ENCODE peak calls at places on chromosomes 1 and 21, in eight cellular contexts. O, K, T, L, H, W, N and P are unnamed samples.

GRCh38 chr1:107739651-107740050 is 225.3 kb downstream of the VAV3 start:
- DNase-seq in O (no peak), H (no peak), T (no peak), L (no peak), W (no peak), K (no peak), N (no peak), P (no peak)

GRCh38 chr21:38042246-38042645 is 126.0 kb upstream of the KCNJ6 start:
- DNase-seq in L (no peak), W (peak; percentile 25), K (peak; percentile 66), N (no peak), H (no peak), T (no peak), O (no peak), P (no peak)

GRCh38 chr1:15722836-15723542 is 13.1 kb upstream of the SLC25A34 start:
- DNase-seq in N (no peak), K (no peak), T (no peak), O (no peak), L (no peak), H (no peak), W (no peak), P (no peak)

GRCh38 chr1:204241050-204241449 is 27.3 kb upstream of the GOLT1A start:
- DNase-seq in O (no peak), L (no peak), H (no peak), W (peak; percentile 68), N (no peak), K (peak; percentile 14), T (no peak), P (no peak)

GRCh38 chr21:37627074-37627473 is 260.5 kb downstream of the DYRK1A start:
- DNase-seq in O (no peak), L (peak; percentile 3), T (no peak), W (peak; percentile 31), K (no peak), N (no peak), H (no peak), P (no peak)

GRCh38 chr1:48109390-48110009 is 112.3 kb upstream of the TRABD2B start:
- DNase-seq in T (peak; percentile 81), O (no peak), H (peak; percentile 55), N (no peak), W (peak; percentile 65), K (peak; percentile 43), L (peak; percentile 64), P (no peak)

GRCh38 chr1:178645157-178645825 is 79.8 kb upstream of the RALGPS2 start:
- DNase-seq in H (no peak), N (no peak), K (no peak), T (peak; percentile 87), O (peak; percentile 20), L (no peak), W (no peak), P (no peak)

GRCh38 chr1:208223136-208223535 is 21.0 kb downstream of the PLXNA2 start:
- DNase-seq in W (no peak), N (no peak), H (no peak), K (no peak), L (no peak), T (no peak), O (no peak), P (no peak)